ENCODE peak calls at places on chromosomes 13 and 19, in four cellular contexts. E is body of pancreas; R is CD4-positive, alpha-beta memory T cell; A is K562. Z is an unnamed sample.

GRCh38 chr19:3187662-3188511 is 2.2 kb downstream of the NCLN start:
- DNase-seq in E (no peak), R (no peak), A (no peak), Z (peak; percentile 62)

GRCh38 chr13:98854448-98854847 is 102.0 kb upstream of the SLC15A1 start:
- DNase-seq in E (no peak), A (no peak), R (no peak), Z (no peak)

GRCh38 chr19:31316201-31316951 is 32.9 kb downstream of the TSHZ3 start:
- DNase-seq in E (no peak), R (no peak), A (no peak), Z (no peak)

GRCh38 chr19:7926727-7927604 is 1.0 kb upstream of the CTXN1 start:
- DNase-seq in R (no peak), E (no peak), A (no peak), Z (no peak)

GRCh38 chr19:28864024-28864503 is 348.9 kb downstream of the UQCRFS1 start:
- DNase-seq in A (no peak), E (no peak), R (no peak), Z (peak; percentile 34)

GRCh38 chr19:47776568-47776967 is 1.9 kb upstream of the SELENOW start:
- DNase-seq in A (no peak), R (no peak), E (no peak), Z (peak; percentile 90)

GRCh38 chr19:40633207-40633606 is 32.0 kb downstream of the LTBP4 start:
- DNase-seq in A (no peak), R (no peak), E (no peak), Z (no peak)

GRCh38 chr13:41562083-41562482 is 104.7 kb downstream of the RGCC start:
- DNase-seq in E (peak; percentile 51), R (no peak), A (no peak), Z (no peak)

GRCh38 chr19:1591421-1592022 is 1.1 kb downstream of the MBD3 start:
- DNase-seq in A (peak; percentile 44), E (peak; percentile 26), R (no peak), Z (peak; percentile 20)

GRCh38 chr19:27909861-27910260 is 1303.1 kb downstream of the UQCRFS1 start:
- DNase-seq in E (no peak), A (no peak), R (no peak), Z (no peak)

GRCh38 chr13:106561551-106562170 is 6.3 kb downstream of the ARGLU1 start:
- DNase-seq in R (peak; percentile 26), E (peak; percentile 21), A (no peak), Z (no peak)

GRCh38 chr19:45119582-45119981 is 26.6 kb downstream of the PPP1R37 start:
- DNase-seq in R (no peak), E (no peak), A (no peak), Z (no peak)

GRCh38 chr13:94480672-94481145 is 1.2 kb upstream of the DCT start:
- DNase-seq in R (no peak), E (no peak), A (no peak), Z (no peak)
- H3K27ac ChIP-seq in R (no peak overlapping the region), E (no peak overlapping the region), A (no peak overlapping the region), Z (no peak overlapping the region)

GRCh38 chr13:110309661-110310524 is 2.8 kb downstream of the COL4A2 start:
- DNase-seq in R (no peak), A (no peak), E (no peak), Z (no peak)

GRCh38 chr13:110309159-110309476 is 2.0 kb downstream of the COL4A2 start:
- DNase-seq in E (no peak), R (no peak), A (no peak), Z (peak; percentile 11)

GRCh38 chr13:110312669-110313031 is 5.6 kb downstream of the COL4A2 start:
- DNase-seq in A (no peak), E (no peak), R (no peak), Z (no peak)

GRCh38 chr13:110311721-110312668 is 4.9 kb downstream of the COL4A2 start:
- DNase-seq in E (no peak), R (no peak), A (no peak), Z (no peak)

GRCh38 chr13:110310541-110311491 is 3.7 kb downstream of the COL4A2 start:
- DNase-seq in A (no peak), R (no peak), E (no peak), Z (no peak)
- H3K4me3 ChIP-seq in A (no peak overlapping the region), R (no peak overlapping the region), E (no peak overlapping the region), Z (no peak overlapping the region)

GRCh38 chr19:13692096-13692495 is 72.2 kb upstream of the MRI1 start:
- DNase-seq in E (no peak), R (no peak), A (no peak), Z (no peak)
- H3K27ac ChIP-seq in E (no peak overlapping the region), R (no peak overlapping the region), A (no peak overlapping the region), Z (no peak overlapping the region)

GRCh38 chr19:53977429-53977990 is 13.9 kb upstream of the CACNG6 start:
- DNase-seq in R (peak; percentile 69), E (peak; percentile 77), A (peak; percentile 80), Z (peak; percentile 64)
- H3K4me3 ChIP-seq in R (peak overlapping the region; percentile 9), E (no peak overlapping the region), A (no peak overlapping the region), Z (no peak overlapping the region)

GRCh38 chr19:16461630-16462051 is 10.1 kb downstream of the EPS15L1 start:
- DNase-seq in A (no peak), E (no peak), R (no peak), Z (no peak)
- H3K27ac ChIP-seq in A (no peak overlapping the region), E (no peak overlapping the region), R (no peak overlapping the region), Z (no peak overlapping the region)

DNA sequence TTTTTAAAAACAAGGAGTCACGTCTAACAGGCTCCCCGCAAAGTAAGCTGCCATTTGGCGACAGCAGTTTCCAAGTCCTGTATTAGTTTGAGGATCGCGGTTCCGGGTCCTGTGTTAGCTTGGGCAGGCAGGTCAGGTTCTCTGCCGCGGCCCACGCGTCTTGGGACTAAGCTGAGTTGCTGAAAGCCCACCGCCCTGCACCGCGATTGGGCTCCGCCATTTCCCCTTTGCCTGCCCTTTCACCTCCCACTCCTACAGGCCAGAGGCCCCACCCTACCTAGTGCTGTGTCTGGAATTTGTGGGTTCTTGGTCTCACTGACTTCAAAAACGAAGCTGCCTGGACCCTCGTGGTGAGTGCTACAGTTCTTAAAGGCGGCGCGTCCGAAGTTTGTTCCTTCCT is 6.8 kb downstream of the PARP4 start:
- DNase-seq in A (no peak), E (no peak), R (no peak), Z (no peak)
- H3K4me3 ChIP-seq in A (peak overlapping the region; percentile 5), E (no peak overlapping the region), R (no peak overlapping the region), Z (no peak overlapping the region)

GRCh38 chr13:39433705-39434104 is 169.3 kb downstream of the LHFPL6 start:
- DNase-seq in E (no peak), A (no peak), R (no peak), Z (no peak)
- H3K27ac ChIP-seq in E (no peak overlapping the region), A (no peak overlapping the region), R (no peak overlapping the region), Z (no peak overlapping the region)

Z was measured in small intestine.